ENCODE peak calls at places on chromosomes 11 and 22, in eight cellular contexts. K is body of pancreas; L is A549; H is central memory CD4-positive, alpha-beta T cell; J is NCI-H460; R is SJCRH30; Q is neuronal stem cell; O is AG04450. V is an unnamed sample.

GRCh38 chr11:16999116-16999515 is 15.1 kb downstream of the PLEKHA7 start:
- DNase-seq in K (no peak), L (no peak), H (no peak), J (no peak), R (no peak), Q (no peak), O (no peak), V (no peak)

GRCh38 chr11:70482529-70482917 is 84.2 kb downstream of the CTTN start:
- DNase-seq in K (no peak), L (no peak), H (no peak), J (no peak), R (peak), Q (no peak), O (no peak), V (no peak)

GRCh38 chr11:64372802-64373597 is 14.0 kb downstream of the RPS6KA4 start:
- DNase-seq in K (peak), L (peak), H (no peak), J (peak), R (peak), Q (no peak), O (no peak), V (no peak)

GRCh38 chr11:67649634-67650540 is 643 bp downstream of the ACY3 start:
- DNase-seq in K (no peak), L (no peak), H (no peak), J (no peak), R (no peak), Q (no peak), O (no peak), V (no peak)

GRCh38 chr11:12110201-12110713 is at the start of gene MICAL2:
- DNase-seq in K (peak), L (peak), H (peak), J (peak), R (peak), Q (peak), O (peak), V (peak)

GRCh38 chr22:21443735-21444421 is 23.3 kb upstream of the TMEM191C start:
- DNase-seq in K (peak), L (no peak), H (no peak), J (no peak), R (no peak), Q (no peak), O (no peak), V (no peak)

GRCh38 chr22:40261783-40262182 is 84.1 kb downstream of the TNRC6B start:
- DNase-seq in K (no peak), L (no peak), H (no peak), J (no peak), R (no peak), Q (no peak), O (no peak), V (no peak)

GRCh38 chr22:28783786-28784671 is 11.5 kb downstream of the CCDC117 start:
- DNase-seq in K (peak), L (no peak), H (no peak), J (no peak), R (no peak), Q (no peak), O (peak), V (no peak)

GRCh38 chr11:68976095-68976494 is 4.7 kb downstream of the MRGPRD start:
- DNase-seq in K (no peak), L (no peak), H (no peak), J (no peak), R (no peak), Q (no peak), O (no peak), V (no peak)

GRCh38 chr11:2304156-2305139 is 2.6 kb downstream of the TSPAN32 start:
- DNase-seq in K (no peak), L (no peak), H (no peak), J (no peak), R (no peak), Q (no peak), O (no peak), V (no peak)

GRCh38 chr11:16186680-16187079 is 169.7 kb downstream of the SOX6 start:
- DNase-seq in K (peak), L (no peak), H (no peak), J (no peak), R (no peak), Q (no peak), O (no peak), V (no peak)

GRCh38 chr22:49871482-49871881 is 17.8 kb downstream of the ZBED4 start:
- DNase-seq in K (no peak), L (no peak), H (no peak), J (no peak), R (no peak), Q (no peak), O (no peak), V (no peak)

GRCh38 chr11:47178305-47178704 is 1.6 kb upstream of the ARFGAP2 start:
- DNase-seq in K (no peak), L (no peak), H (no peak), J (no peak), R (no peak), Q (no peak), O (no peak), V (no peak)

GRCh38 chr11:120339394-120339890 is 3.2 kb downstream of the ARHGEF12 start:
- DNase-seq in K (peak), L (no peak), H (peak), J (no peak), R (peak), Q (no peak), O (no peak), V (no peak)

GRCh38 chr11:27514558-27514957 is 8.0 kb upstream of the LIN7C start:
- DNase-seq in K (peak), L (no peak), H (no peak), J (no peak), R (peak), Q (no peak), O (no peak), V (peak)

GRCh38 chr11:96180341-96180740 is 162.7 kb downstream of the MAML2 start:
- DNase-seq in K (no peak), L (no peak), H (no peak), J (no peak), R (no peak), Q (no peak), O (no peak), V (no peak)

GRCh38 chr11:62132188-62132587 is 8.4 kb downstream of the INCENP start:
- DNase-seq in K (no peak), L (no peak), H (no peak), J (no peak), R (no peak), Q (no peak), O (no peak), V (no peak)

GRCh38 chr11:65590240-65590738 is 5.3 kb downstream of the KCNK7 start:
- DNase-seq in K (no peak), L (no peak), H (no peak), J (no peak), R (peak), Q (no peak), O (peak), V (no peak)

GRCh38 chr11:72446929-72447753 is 12.8 kb upstream of the CLPB start:
- DNase-seq in K (no peak), L (peak), H (peak), J (peak), R (peak), Q (no peak), O (peak), V (no peak)

GRCh38 chr11:7537260-7537659 is 23.5 kb downstream of the PPFIBP2 start:
- DNase-seq in K (no peak), L (no peak), H (no peak), J (no peak), R (no peak), Q (no peak), O (no peak), V (no peak)

GRCh38 chr11:77199346-77199745 is 71.3 kb downstream of the MYO7A start:
- DNase-seq in K (no peak), L (no peak), H (no peak), J (no peak), R (no peak), Q (no peak), O (no peak), V (no peak)

GRCh38 chr22:29912605-29913398 is 29.8 kb downstream of the MTMR3 start:
- DNase-seq in K (no peak), L (no peak), H (no peak), J (no peak), R (peak), Q (no peak), O (peak), V (no peak)

GRCh38 chr11:111632798-111633197 is 30.5 kb downstream of the SIK2 start:
- DNase-seq in K (no peak), L (no peak), H (no peak), J (no peak), R (peak), Q (no peak), O (no peak), V (no peak)

GRCh38 chr11:110837535-110838127 is 125.4 kb upstream of the ARHGAP20 start:
- DNase-seq in K (no peak), L (no peak), H (no peak), J (no peak), R (no peak), Q (no peak), O (no peak), V (no peak)

GRCh38 chr11:16402654-16403447 is 46.5 kb upstream of the SOX6 start:
- DNase-seq in K (no peak), L (no peak), H (no peak), J (no peak), R (no peak), Q (peak), O (no peak), V (no peak)

GRCh38 chr11:121429556-121429955 is 22.6 kb upstream of the SORL1 start:
- DNase-seq in K (no peak), L (no peak), H (no peak), J (no peak), R (no peak), Q (no peak), O (no peak), V (no peak)

GRCh38 chr11:11065396-11065795 is 207.5 kb upstream of the ZBED5 start:
- DNase-seq in K (no peak), L (no peak), H (no peak), J (no peak), R (no peak), Q (no peak), O (no peak), V (no peak)